ENCODE peak calls at places on chromosomes 3 and 15, in four cellular contexts. C is testis; A is activated CD4-positive, alpha-beta T cell treated with anti-CD3 and anti-CD28 coated beads, Interleukin-2, amount 10 ng/mL, durations not matched to agents 7 days and 5 days; R is hypothalamus. J is an unnamed sample.

GRCh38 chr3:133472242-133472641 is 72.4 kb downstream of the BFSP2 start:
- DNase-seq in C (peak), A (no peak), R (no peak), J (peak)

GRCh38 chr15:60396560-60396963 is 1.2 kb downstream of the ANXA2 start:
- DNase-seq in C (no peak), A (no peak), R (no peak), J (no peak)

GRCh38 chr3:18740631-18741583 is 315.8 kb upstream of the SATB1 start:
- DNase-seq in C (peak), A (peak), R (no peak), J (no peak)

GRCh38 chr3:31848163-31848848 is 132.8 kb downstream of the OSBPL10 start:
- DNase-seq in C (peak), A (no peak), R (no peak), J (no peak)

GRCh38 chr3:33331414-33331813 is 54.2 kb downstream of the FBXL2 start:
- DNase-seq in C (no peak), A (no peak), R (no peak), J (no peak)

GRCh38 chr3:110506890-110507289 is 564.7 kb upstream of the NECTIN3 start:
- DNase-seq in C (no peak), A (no peak), R (no peak), J (no peak)

GRCh38 chr15:59367022-59367451 is 5.6 kb downstream of the MYO1E start:
- DNase-seq in C (peak), A (no peak), R (no peak), J (no peak)

GRCh38 chr3:29183346-29184087 is 97.4 kb upstream of the RBMS3 start:
- DNase-seq in C (no peak), A (no peak), R (no peak), J (no peak)

GRCh38 chr15:69979783-69980182 is 117.9 kb downstream of the TLE3 start:
- DNase-seq in C (no peak), A (no peak), R (no peak), J (peak)

GRCh38 chr3:187673012-187673411 is 2.8 kb upstream of the SST start:
- DNase-seq in C (no peak), A (no peak), R (no peak), J (no peak)

GRCh38 chr15:48447657-48448056 is 116.4 kb downstream of the DUT start:
- DNase-seq in C (no peak), A (no peak), R (no peak), J (no peak)

GRCh38 chr15:65655026-65655425 is 33.3 kb downstream of the SLC24A1 start:
- DNase-seq in C (no peak), A (no peak), R (no peak), J (no peak)

GRCh38 chr3:120331071-120331470 is 18.1 kb downstream of the LRRC58 start:
- DNase-seq in C (no peak), A (no peak), R (no peak), J (no peak)

GRCh38 chr3:138801792-138802191 is 32.9 kb downstream of the PIK3CB start:
- DNase-seq in C (no peak), A (no peak), R (no peak), J (no peak)

GRCh38 chr15:80207887-80208286 is 44.1 kb downstream of the CTXND1 start:
- DNase-seq in C (no peak), A (no peak), R (no peak), J (no peak)

GRCh38 chr3:79729096-79729495 is 38.7 kb downstream of the ROBO1 start:
- DNase-seq in C (peak), A (no peak), R (no peak), J (no peak)

GRCh38 chr3:52819936-52820335 is 10.5 kb downstream of the ITIH4 start:
- DNase-seq in C (no peak), A (no peak), R (no peak), J (no peak)

GRCh38 chr3:139414608-139415224 is 25.3 kb upstream of the COPB2 start:
- DNase-seq in C (no peak), A (no peak), R (no peak), J (no peak)

GRCh38 chr3:134874737-134875413 is 79.8 kb downstream of the EPHB1 start:
- DNase-seq in C (peak), A (no peak), R (no peak), J (no peak)

GRCh38 chr3:178384302-178384939 is 151.8 kb upstream of the KCNMB2 start:
- DNase-seq in C (peak), A (no peak), R (no peak), J (no peak)

GRCh38 chr3:47404955-47405790 is 24.4 kb downstream of the PTPN23 start:
- DNase-seq in C (peak), A (no peak), R (peak), J (no peak)

GRCh38 chr3:122974764-122975162 is 52.8 kb downstream of the SEMA5B start:
- DNase-seq in C (no peak), A (no peak), R (no peak), J (no peak)

GRCh38 chr3:132290833-132291232 is 26.4 kb upstream of the ACP3 start:
- DNase-seq in C (no peak), A (no peak), R (no peak), J (no peak)

GRCh38 chr3:184338538-184338945 is 1.1 kb downstream of the FAM131A start:
- DNase-seq in C (peak), A (no peak), R (peak), J (peak)

GRCh38 chr3:127427169-127427655 is 139.4 kb upstream of the PRR20G start:
- DNase-seq in C (no peak), A (no peak), R (no peak), J (no peak)

GRCh38 chr3:102156426-102156825 is 278.4 kb upstream of the ZPLD1 start:
- DNase-seq in C (no peak), A (no peak), R (no peak), J (no peak)

GRCh38 chr3:124007186-124007585 is 15.3 kb upstream of the ROPN1 start:
- DNase-seq in C (no peak), A (no peak), R (no peak), J (no peak)

GRCh38 chr3:1515842-1516241 is 423.0 kb downstream of the CNTN6 start:
- DNase-seq in C (no peak), A (no peak), R (no peak), J (no peak)

GRCh38 chr15:73983211-73983727 is 8.8 kb downstream of the STOML1 start:
- DNase-seq in C (no peak), A (no peak), R (no peak), J (no peak)

GRCh38 chr15:96171842-96172241 is 158.7 kb upstream of the NR2F2 start:
- DNase-seq in C (no peak), A (no peak), R (no peak), J (no peak)

GRCh38 chr15:59687831-59688230 is 1.3 kb downstream of the BNIP2 start:
- DNase-seq in C (no peak), A (peak), R (no peak), J (no peak)

GRCh38 chr3:146817705-146818104 is 212.6 kb upstream of the PLSCR5 start:
- DNase-seq in C (peak), A (no peak), R (no peak), J (peak)

GRCh38 chr3:144590854-144591253 is 619.2 kb downstream of the DIPK2A start:
- DNase-seq in C (no peak), A (no peak), R (no peak), J (no peak)

GRCh38 chr3:32374788-32375595 is 16.7 kb upstream of the CMTM7 start:
- DNase-seq in C (peak), A (peak), R (no peak), J (peak)

GRCh38 chr3:14119166-14119510 is 5.5 kb downstream of the CHCHD4 start:
- DNase-seq in C (no peak), A (no peak), R (no peak), J (no peak)

GRCh38 chr3:185270262-185270955 is 16.6 kb upstream of the EHHADH start:
- DNase-seq in C (peak), A (no peak), R (no peak), J (peak)

GRCh38 chr3:118900737-118901525 is 133.7 kb downstream of the IGSF11 start:
- DNase-seq in C (no peak), A (no peak), R (no peak), J (no peak)

GRCh38 chr3:194245975-194246561 is 105.1 kb downstream of the CPN2 start:
- DNase-seq in C (no peak), A (no peak), R (no peak), J (no peak)

J was measured in NCI-H1436.